ENCODE peak calls at places on chromosome 11, in four cellular contexts. O, G, C and Q are unnamed samples.

GRCh38 chr11:68381716-68382115 is 69.3 kb downstream of the LRP5 start:
- DNase-seq in O (no peak), C (no peak), G (no peak), Q (no peak)

GRCh38 chr11:43556269-43556668 is 124.3 kb upstream of the HSD17B12 start:
- DNase-seq in G (no peak), O (no peak), C (no peak), Q (no peak)

GRCh38 chr11:1931326-1931725 is 11.8 kb downstream of the TNNT3 start:
- DNase-seq in G (peak; percentile 58), C (no peak), O (no peak), Q (peak; percentile 70)

GRCh38 chr11:14538271-14538925 is 18.2 kb upstream of the PSMA1 start:
- DNase-seq in G (no peak), C (no peak), O (no peak), Q (no peak)

GRCh38 chr11:72869845-72870244 is 55.6 kb downstream of the ATG16L2 start:
- DNase-seq in O (no peak), C (no peak), G (no peak), Q (no peak)

GRCh38 chr11:115389790-115390189 is 114.4 kb downstream of the CADM1 start:
- DNase-seq in G (no peak), C (no peak), O (no peak), Q (no peak)

GRCh38 chr11:9992306-9992705 is 301.7 kb downstream of the SBF2 start:
- DNase-seq in G (no peak), O (no peak), C (no peak), Q (no peak)

GRCh38 chr11:11476971-11477645 is 124.1 kb upstream of the CSNK2A3 start:
- DNase-seq in G (no peak), O (no peak), C (no peak), Q (no peak)

GRCh38 chr11:64726211-64726641 is 3.2 kb upstream of the NRXN2 start:
- DNase-seq in C (no peak), G (no peak), O (no peak), Q (peak; percentile 51)

GRCh38 chr11:69123593-69124545 is 31.9 kb upstream of the SMIM38 start:
- DNase-seq in G (no peak), O (no peak), C (no peak), Q (no peak)

DNA sequence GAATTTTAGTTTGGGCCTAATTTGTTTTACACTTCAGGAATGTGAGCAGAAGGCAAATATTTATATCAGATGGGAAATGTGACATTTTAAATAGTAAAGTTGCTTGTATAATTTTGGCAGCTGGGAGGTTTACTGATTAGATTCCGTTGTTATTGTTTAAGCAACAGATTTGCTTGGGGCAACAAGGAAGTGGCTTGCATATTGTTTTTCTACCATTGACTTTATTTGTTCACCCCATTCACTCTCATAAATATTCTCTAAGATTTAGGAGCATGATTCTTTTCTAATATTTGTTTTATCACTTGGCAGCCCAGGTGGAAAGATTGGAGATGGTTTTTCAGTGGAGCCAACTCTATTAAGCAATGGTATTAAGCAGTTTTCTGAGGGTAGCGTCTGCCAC is 40.5 kb upstream of the RAG2 start:
- DNase-seq in G (no peak), C (no peak), O (no peak), Q (no peak)
- H3K27ac ChIP-seq in G (no peak overlapping the region), C (no peak overlapping the region), O (peak overlapping the region; percentile 24), Q (no peak overlapping the region)

DNA sequence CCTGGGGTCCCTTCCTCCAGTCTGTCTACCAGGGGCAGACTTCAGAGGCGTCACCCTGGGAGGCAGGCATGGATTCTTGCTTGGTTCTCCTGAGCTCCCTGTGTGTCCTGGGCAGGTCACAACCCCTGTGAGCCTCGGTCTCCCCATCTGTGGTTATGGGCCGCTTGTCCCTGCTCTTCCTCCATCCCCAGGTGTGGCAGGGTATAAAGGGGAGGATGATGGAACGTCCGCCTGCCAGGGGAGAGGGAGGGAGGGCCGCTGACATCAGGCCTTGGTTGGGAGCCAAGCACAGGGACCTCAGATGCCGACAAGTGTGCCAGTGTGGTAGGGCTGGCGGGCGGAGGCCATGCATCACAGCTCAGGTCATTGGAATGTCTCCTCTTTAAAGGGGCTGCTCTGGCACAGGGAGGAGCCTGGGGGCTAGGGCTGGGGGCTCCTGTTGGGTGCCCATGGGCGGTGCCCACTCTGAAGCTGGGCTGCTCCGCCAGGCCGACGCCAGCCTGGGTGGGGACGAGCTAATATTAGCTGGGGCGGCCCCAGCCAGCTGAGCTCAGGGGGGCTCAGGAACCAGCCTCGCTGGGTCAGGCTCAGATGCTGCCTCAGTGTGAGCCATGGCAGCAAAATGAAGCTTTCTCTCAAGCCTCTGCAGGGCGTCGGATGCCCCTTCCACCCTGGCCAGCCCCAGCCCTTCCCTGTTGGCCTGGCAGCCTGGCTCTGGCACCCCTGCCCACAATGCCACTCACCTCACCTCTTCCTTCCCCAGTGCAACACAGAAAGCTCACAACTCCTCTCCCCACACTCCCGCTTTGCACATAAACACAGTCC is 12.8 kb downstream of the KCNC1 start:
- DNase-seq in G (no peak), O (no peak), C (no peak), Q (no peak)
- H3K27ac ChIP-seq in G (no peak overlapping the region), O (no peak overlapping the region), C (no peak overlapping the region), Q (no peak overlapping the region)

DNA sequence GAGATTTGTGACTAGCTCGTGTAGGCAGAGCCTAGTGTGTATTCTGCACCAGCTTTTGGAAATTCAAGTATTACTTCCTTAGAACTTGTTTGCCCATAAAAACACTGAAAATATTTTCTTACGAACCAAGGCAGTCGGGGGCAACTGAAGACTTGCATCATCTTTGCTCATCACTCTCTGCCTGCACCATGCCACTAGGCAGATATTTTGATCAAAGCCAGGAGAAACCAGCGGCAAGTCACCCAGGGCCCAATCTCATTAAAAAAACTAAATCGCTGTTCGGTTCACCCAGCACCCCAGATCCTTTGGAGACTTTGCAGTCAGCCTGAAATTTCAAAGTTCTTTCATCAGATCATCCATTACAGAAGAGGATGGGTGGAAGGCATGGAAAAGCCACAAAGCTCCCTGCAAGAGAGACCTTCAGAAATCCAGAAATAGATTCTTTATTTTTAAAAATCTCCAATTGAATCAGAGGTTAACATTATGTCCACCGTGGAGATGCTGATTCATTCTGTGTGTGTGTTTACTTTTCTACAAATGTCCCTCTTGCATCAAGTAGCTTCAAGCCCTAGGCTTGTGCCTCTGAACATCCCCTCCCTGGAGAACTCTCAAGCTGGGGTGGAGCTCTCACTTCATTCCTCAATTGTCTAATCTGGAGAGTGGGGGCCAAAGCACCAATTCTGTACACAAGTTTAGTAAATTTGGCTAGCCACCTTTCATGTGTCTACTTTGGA is 78.4 kb downstream of the ETS1 start:
- DNase-seq in C (no peak), O (no peak), G (no peak), Q (no peak)
- H3K27ac ChIP-seq in C (peak overlapping the region; percentile 97), O (no peak overlapping the region), G (no peak overlapping the region), Q (no peak overlapping the region)

DNA sequence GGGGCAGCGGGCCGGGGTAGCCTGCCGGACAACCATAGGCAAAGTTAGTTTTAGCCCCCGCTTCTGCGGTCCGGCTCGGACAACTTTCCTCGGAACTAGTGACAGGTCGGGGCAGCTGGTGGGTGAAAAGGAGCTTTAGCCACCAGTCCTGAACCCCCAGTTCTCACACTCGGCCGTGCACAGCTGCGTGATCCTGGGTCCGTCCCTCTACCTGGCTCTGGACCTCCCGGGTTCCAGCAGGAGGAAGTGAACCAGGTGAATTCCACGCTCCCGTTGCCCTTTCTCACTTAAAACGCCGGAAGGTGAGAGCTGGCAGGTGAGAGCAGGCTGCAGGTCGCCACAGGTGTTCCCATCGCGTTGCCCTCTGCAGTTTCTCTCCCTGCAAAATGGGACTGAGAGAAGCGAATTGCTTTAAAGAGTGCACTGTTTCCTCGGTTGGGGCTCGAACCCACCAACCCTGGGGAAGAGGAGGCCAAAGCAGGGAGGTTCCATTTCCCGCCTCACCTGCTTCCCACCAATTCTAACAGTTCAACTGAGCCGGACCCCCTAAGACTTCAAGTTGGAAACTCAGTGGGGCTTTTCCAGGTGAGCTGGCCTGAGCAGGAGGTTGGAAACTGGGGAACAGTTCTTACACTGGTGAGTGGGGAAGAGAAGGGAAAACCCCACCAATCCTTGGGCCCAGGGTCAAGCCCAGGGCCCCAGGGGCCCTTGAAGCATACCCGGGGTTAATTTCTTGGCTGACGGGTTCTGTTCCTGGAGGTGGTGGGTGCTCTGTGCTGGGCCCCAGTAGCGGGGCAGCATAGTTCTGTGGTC is 489 bp downstream of the CD82 start:
- DNase-seq in G (peak; percentile 20), O (no peak), C (no peak), Q (no peak)
- H3K27ac ChIP-seq in G (peak overlapping the region; percentile 67), O (peak overlapping the region; percentile 71), C (peak overlapping the region; percentile 72), Q (no peak overlapping the region)

DNA sequence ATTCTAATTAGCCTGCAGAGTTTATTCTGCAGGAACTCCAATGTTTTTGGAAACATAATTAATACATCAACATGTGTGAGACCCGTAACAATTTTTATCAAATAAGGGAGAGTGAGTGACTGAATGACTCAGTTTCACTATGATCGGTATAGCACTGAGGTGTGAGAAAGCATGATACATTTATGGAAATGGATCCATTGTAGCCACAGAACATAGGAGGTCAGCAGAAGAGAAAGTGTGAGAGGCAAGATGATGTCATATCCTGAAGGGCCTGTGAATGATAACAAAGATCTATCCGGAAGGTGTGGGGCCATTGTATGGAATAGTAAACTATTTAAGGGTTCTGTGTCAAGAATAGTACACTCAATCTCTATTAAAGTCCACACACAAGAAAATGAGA is 1406.1 kb upstream of the TENM4 start:
- DNase-seq in O (no peak), G (no peak), C (no peak), Q (no peak)
- H3K27ac ChIP-seq in O (no peak overlapping the region), G (no peak overlapping the region), C (no peak overlapping the region), Q (no peak overlapping the region)

DNA sequence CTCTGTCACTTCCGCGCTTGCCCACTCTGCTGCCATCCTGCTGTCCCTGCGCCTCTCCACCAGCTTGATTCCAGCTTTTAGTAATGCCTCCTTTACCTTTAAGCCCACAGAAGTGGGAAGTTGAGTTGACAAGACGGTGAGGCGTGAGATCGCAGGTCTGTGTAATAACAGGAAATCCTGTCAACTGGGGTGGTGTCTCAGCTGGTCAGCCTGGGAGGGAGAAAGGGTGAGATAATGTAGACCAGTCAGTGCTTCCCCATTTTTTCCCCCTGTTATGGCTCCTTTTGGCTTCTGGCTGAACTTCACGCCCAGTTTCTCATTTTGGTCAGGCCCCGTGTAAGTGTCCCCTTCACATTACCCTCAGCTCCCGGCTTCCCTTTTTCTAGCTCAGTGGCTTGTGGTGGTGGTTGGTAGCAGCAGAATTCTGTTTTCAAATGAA is 98.9 kb downstream of the TRAF6 start:
- DNase-seq in O (peak; percentile 48), G (peak; percentile 34), C (no peak), Q (peak; percentile 76)
- H3K27ac ChIP-seq in O (peak overlapping the region; percentile 37), G (peak overlapping the region; percentile 31), C (no peak overlapping the region), Q (no peak overlapping the region)